ENCODE peak calls at places on chromosomes 3 and 15, in six cellular contexts. One of them, this sample, is unnamed.

GRCh38 chr3:168191856-168192255 is 96.1 kb upstream of the GOLIM4 start:
- DNase-seq in GM13976: no peak
- DNase-seq in brain microvascular endothelial cell: no peak
- DNase-seq in tibial nerve: no peak
- DNase-seq in endothelial cell: no peak
- DNase-seq in natural killer cell: no peak
- DNase-seq in this sample: no peak

GRCh38 chr3:31004025-31004678 is 109.7 kb upstream of the GADL1 start:
- DNase-seq in GM13976: no peak
- DNase-seq in brain microvascular endothelial cell: peak; percentile 97
- DNase-seq in tibial nerve: no peak
- DNase-seq in endothelial cell: no peak
- DNase-seq in natural killer cell: no peak
- DNase-seq in this sample: no peak

GRCh38 chr3:104437891-104438290 is 928.8 kb upstream of the ALCAM start:
- DNase-seq in GM13976: no peak
- DNase-seq in brain microvascular endothelial cell: peak; percentile 48
- DNase-seq in tibial nerve: no peak
- DNase-seq in endothelial cell: no peak
- DNase-seq in natural killer cell: no peak
- DNase-seq in this sample: no peak

GRCh38 chr15:98647774-98648653 is at the start of gene IGF1R:
- DNase-seq in GM13976: peak; percentile 87
- DNase-seq in brain microvascular endothelial cell: peak; percentile 90
- DNase-seq in tibial nerve: peak; percentile 72
- DNase-seq in endothelial cell: peak; percentile 95
- DNase-seq in natural killer cell: peak; percentile 95
- DNase-seq in this sample: peak; percentile 83

GRCh38 chr15:90016721-90017120 is 15.6 kb downstream of the ZNF710 start:
- DNase-seq in GM13976: no peak
- DNase-seq in brain microvascular endothelial cell: no peak
- DNase-seq in tibial nerve: no peak
- DNase-seq in endothelial cell: no peak
- DNase-seq in natural killer cell: no peak
- DNase-seq in this sample: no peak

GRCh38 chr3:66709464-66710058 is 208.7 kb upstream of the LRIG1 start:
- DNase-seq in GM13976: no peak
- DNase-seq in brain microvascular endothelial cell: no peak
- DNase-seq in tibial nerve: no peak
- DNase-seq in endothelial cell: no peak
- DNase-seq in natural killer cell: no peak
- DNase-seq in this sample: no peak

GRCh38 chr3:46607603-46608028 is 4.7 kb upstream of the FAM240A start:
- DNase-seq in GM13976: no peak
- DNase-seq in brain microvascular endothelial cell: no peak
- DNase-seq in tibial nerve: peak; percentile 23
- DNase-seq in endothelial cell: peak; percentile 35
- DNase-seq in natural killer cell: no peak
- DNase-seq in this sample: no peak

GRCh38 chr3:59407425-59407824 is 357.6 kb upstream of the CFAP20DC start:
- DNase-seq in GM13976: no peak
- DNase-seq in brain microvascular endothelial cell: no peak
- DNase-seq in tibial nerve: no peak
- DNase-seq in endothelial cell: no peak
- DNase-seq in natural killer cell: no peak
- DNase-seq in this sample: no peak

GRCh38 chr15:80099246-80099645 is 39.8 kb downstream of the ZFAND6 start:
- DNase-seq in GM13976: peak; percentile 17
- DNase-seq in brain microvascular endothelial cell: no peak
- DNase-seq in tibial nerve: no peak
- DNase-seq in endothelial cell: no peak
- DNase-seq in natural killer cell: no peak
- DNase-seq in this sample: no peak

GRCh38 chr15:94336817-94337537 is 105.6 kb downstream of the MCTP2 start:
- DNase-seq in GM13976: no peak
- DNase-seq in brain microvascular endothelial cell: no peak
- DNase-seq in tibial nerve: no peak
- DNase-seq in endothelial cell: no peak
- DNase-seq in natural killer cell: no peak
- DNase-seq in this sample: no peak

GRCh38 chr3:69090021-69090420 is 5.3 kb downstream of the ARL6IP5 start:
- DNase-seq in GM13976: no peak
- DNase-seq in brain microvascular endothelial cell: peak; percentile 47
- DNase-seq in tibial nerve: no peak
- DNase-seq in endothelial cell: no peak
- DNase-seq in natural killer cell: no peak
- DNase-seq in this sample: no peak

GRCh38 chr3:125602752-125603649 is 7.7 kb upstream of the OSBPL11 start:
- DNase-seq in GM13976: no peak
- DNase-seq in brain microvascular endothelial cell: peak; percentile 74
- DNase-seq in tibial nerve: no peak
- DNase-seq in endothelial cell: no peak
- DNase-seq in natural killer cell: no peak
- DNase-seq in this sample: no peak

GRCh38 chr3:32781211-32781968 is 36.4 kb upstream of the TRIM71 start:
- DNase-seq in GM13976: peak; percentile 91
- DNase-seq in brain microvascular endothelial cell: peak; percentile 54
- DNase-seq in tibial nerve: peak; percentile 54
- DNase-seq in endothelial cell: peak; percentile 91
- DNase-seq in natural killer cell: peak; percentile 57
- DNase-seq in this sample: peak; percentile 84

GRCh38 chr3:136818191-136818850 is 605 bp upstream of the SLC35G2 start:
- DNase-seq in GM13976: peak; percentile 44
- DNase-seq in brain microvascular endothelial cell: peak; percentile 83
- DNase-seq in tibial nerve: peak; percentile 29
- DNase-seq in endothelial cell: peak; percentile 4
- DNase-seq in natural killer cell: no peak
- DNase-seq in this sample: no peak

GRCh38 chr3:53768478-53769459 is 77.5 kb downstream of the CHDH start:
- DNase-seq in GM13976: no peak
- DNase-seq in brain microvascular endothelial cell: no peak
- DNase-seq in tibial nerve: no peak
- DNase-seq in endothelial cell: no peak
- DNase-seq in natural killer cell: no peak
- DNase-seq in this sample: no peak

GRCh38 chr3:52385157-52385556 is 59.7 kb downstream of the SEMA3G start:
- DNase-seq in GM13976: peak; percentile 79
- DNase-seq in brain microvascular endothelial cell: peak; percentile 21
- DNase-seq in tibial nerve: no peak
- DNase-seq in endothelial cell: peak; percentile 74
- DNase-seq in natural killer cell: no peak
- DNase-seq in this sample: peak; percentile 42

GRCh38 chr15:68326711-68327412 is 49.3 kb downstream of the FEM1B start:
- DNase-seq in GM13976: no peak
- DNase-seq in brain microvascular endothelial cell: no peak
- DNase-seq in tibial nerve: no peak
- DNase-seq in endothelial cell: no peak
- DNase-seq in natural killer cell: no peak
- DNase-seq in this sample: no peak

GRCh38 chr3:194069421-194070219 is 66.3 kb upstream of the HES1 start:
- DNase-seq in GM13976: no peak
- DNase-seq in brain microvascular endothelial cell: no peak
- DNase-seq in tibial nerve: no peak
- DNase-seq in endothelial cell: no peak
- DNase-seq in natural killer cell: no peak
- DNase-seq in this sample: no peak

GRCh38 chr3:129855454-129856419 is 37.8 kb downstream of the TMCC1 start:
- DNase-seq in GM13976: no peak
- DNase-seq in brain microvascular endothelial cell: peak; percentile 39
- DNase-seq in tibial nerve: no peak
- DNase-seq in endothelial cell: no peak
- DNase-seq in natural killer cell: no peak
- DNase-seq in this sample: no peak

GRCh38 chr15:23072633-23073032 is 33.3 kb upstream of the TUBGCP5 start:
- DNase-seq in GM13976: no peak
- DNase-seq in brain microvascular endothelial cell: no peak
- DNase-seq in tibial nerve: no peak
- DNase-seq in endothelial cell: no peak
- DNase-seq in natural killer cell: no peak
- DNase-seq in this sample: no peak

GRCh38 chr3:110419096-110419495 is 652.5 kb upstream of the NECTIN3 start:
- DNase-seq in GM13976: no peak
- DNase-seq in brain microvascular endothelial cell: no peak
- DNase-seq in tibial nerve: no peak
- DNase-seq in endothelial cell: no peak
- DNase-seq in natural killer cell: no peak
- DNase-seq in this sample: no peak

GRCh38 chr3:110423276-110423675 is 648.3 kb upstream of the NECTIN3 start:
- DNase-seq in GM13976: no peak
- DNase-seq in brain microvascular endothelial cell: no peak
- DNase-seq in tibial nerve: no peak
- DNase-seq in endothelial cell: no peak
- DNase-seq in natural killer cell: no peak
- DNase-seq in this sample: no peak

GRCh38 chr3:110420158-110420641 is 651.4 kb upstream of the NECTIN3 start:
- DNase-seq in GM13976: no peak
- DNase-seq in brain microvascular endothelial cell: peak; percentile 49
- DNase-seq in tibial nerve: no peak
- DNase-seq in endothelial cell: no peak
- DNase-seq in natural killer cell: no peak
- DNase-seq in this sample: no peak

GRCh38 chr3:110414851-110415250 is 656.8 kb upstream of the NECTIN3 start:
- DNase-seq in GM13976: no peak
- DNase-seq in brain microvascular endothelial cell: peak; percentile 72
- DNase-seq in tibial nerve: no peak
- DNase-seq in endothelial cell: no peak
- DNase-seq in natural killer cell: no peak
- DNase-seq in this sample: no peak

DNA sequence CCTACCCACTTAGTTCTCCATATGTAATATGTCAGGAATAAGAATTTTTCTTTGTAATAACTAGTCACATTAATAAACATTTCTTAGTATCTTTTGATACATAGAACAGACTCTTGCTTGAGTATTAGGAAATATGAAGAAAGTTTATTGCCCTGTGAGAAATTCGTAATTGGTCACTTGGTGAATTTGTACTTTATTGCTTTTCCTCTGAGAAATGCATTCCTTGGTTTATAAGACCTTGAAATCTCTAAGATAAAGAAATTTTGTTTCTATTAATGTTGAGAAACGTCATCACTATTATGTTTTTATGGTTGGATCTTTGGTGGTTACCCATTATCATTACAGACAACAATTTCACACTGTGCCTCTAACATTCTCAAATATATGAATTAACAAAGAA is 652.0 kb upstream of the NECTIN3 start:
- DNase-seq in GM13976: no peak
- DNase-seq in brain microvascular endothelial cell: no peak
- DNase-seq in tibial nerve: no peak
- DNase-seq in endothelial cell: no peak
- DNase-seq in natural killer cell: no peak
- DNase-seq in this sample: no peak
- TF ChIP-seq CTCF in GM13976: no peak
- TF ChIP-seq CTCF in brain microvascular endothelial cell: no peak
- TF ChIP-seq CTCF in tibial nerve: no peak
- TF ChIP-seq CTCF in endothelial cell: no peak
- TF ChIP-seq CTCF in natural killer cell: no peak
- TF ChIP-seq CTCF in this sample: no peak

DNA sequence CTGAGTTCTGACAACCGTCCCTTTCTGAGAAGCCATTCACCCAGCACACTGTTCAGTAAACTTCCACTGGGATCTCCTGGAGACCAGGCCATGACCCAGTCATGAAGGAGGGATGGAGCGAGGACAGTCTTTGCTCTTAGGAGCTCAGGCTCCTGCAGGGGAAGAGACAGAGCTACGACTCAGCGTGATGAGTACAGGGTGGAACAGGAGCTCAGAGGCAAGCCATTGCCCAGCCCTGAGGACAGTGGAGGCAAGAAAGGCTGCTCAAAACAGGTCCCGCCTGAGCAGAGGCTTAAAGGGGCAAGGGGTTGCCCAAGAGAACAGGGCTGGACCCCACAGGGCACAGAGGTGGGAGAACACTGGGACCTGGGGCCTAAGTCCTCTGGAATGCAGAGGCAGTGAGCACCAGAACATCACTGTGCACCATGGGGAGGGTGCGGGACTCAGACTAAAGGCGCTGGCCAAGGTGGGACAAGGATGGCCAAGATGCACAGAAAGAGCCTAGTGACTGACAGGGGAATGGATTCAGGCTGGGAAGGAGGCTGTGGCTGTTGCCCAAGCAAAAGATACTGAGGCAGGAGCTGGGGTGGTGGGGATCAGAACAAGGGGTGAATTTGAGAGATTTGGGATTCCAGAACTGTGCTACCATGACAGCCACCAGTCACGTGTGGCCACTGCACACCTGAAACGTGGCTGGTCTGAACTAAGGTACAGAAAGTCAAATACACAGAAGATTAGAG is 25.8 kb downstream of the TMEM43 start:
- DNase-seq in GM13976: no peak
- DNase-seq in brain microvascular endothelial cell: no peak
- DNase-seq in tibial nerve: no peak
- DNase-seq in endothelial cell: no peak
- DNase-seq in natural killer cell: no peak
- DNase-seq in this sample: no peak
- TF ChIP-seq CTCF in GM13976: no peak
- TF ChIP-seq CTCF in brain microvascular endothelial cell: no peak
- TF ChIP-seq CTCF in tibial nerve: no peak
- TF ChIP-seq CTCF in endothelial cell: no peak
- TF ChIP-seq CTCF in natural killer cell: no peak
- TF ChIP-seq CTCF in this sample: no peak

GRCh38 chr15:57217716-57218598 is 158.3 kb upstream of the CGNL1 start:
- DNase-seq in GM13976: no peak
- DNase-seq in brain microvascular endothelial cell: no peak
- DNase-seq in tibial nerve: no peak
- DNase-seq in endothelial cell: no peak
- DNase-seq in natural killer cell: no peak
- DNase-seq in this sample: no peak

GRCh38 chr15:57218826-57219576 is 157.3 kb upstream of the CGNL1 start:
- DNase-seq in GM13976: no peak
- DNase-seq in brain microvascular endothelial cell: peak; percentile 76
- DNase-seq in tibial nerve: no peak
- DNase-seq in endothelial cell: no peak
- DNase-seq in natural killer cell: no peak
- DNase-seq in this sample: no peak

GRCh38 chr15:57216288-57216687 is 160.0 kb upstream of the CGNL1 start:
- DNase-seq in GM13976: no peak
- DNase-seq in brain microvascular endothelial cell: peak; percentile 89
- DNase-seq in tibial nerve: no peak
- DNase-seq in endothelial cell: no peak
- DNase-seq in natural killer cell: no peak
- DNase-seq in this sample: no peak

GRCh38 chr15:57215371-57215770 is 160.9 kb upstream of the CGNL1 start:
- DNase-seq in GM13976: no peak
- DNase-seq in brain microvascular endothelial cell: no peak
- DNase-seq in tibial nerve: no peak
- DNase-seq in endothelial cell: no peak
- DNase-seq in natural killer cell: no peak
- DNase-seq in this sample: no peak

GRCh38 chr15:57213783-57214366 is 162.4 kb upstream of the CGNL1 start:
- DNase-seq in GM13976: peak; percentile 7
- DNase-seq in brain microvascular endothelial cell: no peak
- DNase-seq in tibial nerve: peak; percentile 12
- DNase-seq in endothelial cell: no peak
- DNase-seq in natural killer cell: no peak
- DNase-seq in this sample: no peak
- TF ChIP-seq CTCF in GM13976: peak; percentile 26
- TF ChIP-seq CTCF in brain microvascular endothelial cell: peak; percentile 28
- TF ChIP-seq CTCF in tibial nerve: peak; percentile 24
- TF ChIP-seq CTCF in endothelial cell: no peak
- TF ChIP-seq CTCF in natural killer cell: peak; percentile 42
- TF ChIP-seq CTCF in this sample: peak; percentile 37

GRCh38 chr3:15527031-15527459 is 5.5 kb upstream of the COLQ start:
- DNase-seq in GM13976: no peak
- DNase-seq in brain microvascular endothelial cell: no peak
- DNase-seq in tibial nerve: peak; percentile 38
- DNase-seq in endothelial cell: peak; percentile 38
- DNase-seq in natural killer cell: no peak
- DNase-seq in this sample: peak; percentile 12
- TF ChIP-seq CTCF in GM13976: no peak
- TF ChIP-seq CTCF in brain microvascular endothelial cell: peak; percentile 56
- TF ChIP-seq CTCF in tibial nerve: peak; percentile 4
- TF ChIP-seq CTCF in endothelial cell: peak; percentile 53
- TF ChIP-seq CTCF in natural killer cell: no peak
- TF ChIP-seq CTCF in this sample: peak; percentile 49

This sample was measured in progenitor cell of endocrine pancreas.